ENCODE peak calls at places on chromosomes 2 and 18, in six cellular contexts. I, A, P, V, F and S are unnamed samples.

GRCh38 chr2:71528221-71528620 is 74.9 kb downstream of the DYSF start:
- DNase-seq in I (no peak), A (no peak), P (no peak), V (no peak), F (no peak), S (no peak)

GRCh38 chr2:84880645-84881521 is at the start of gene TRABD2A:
- DNase-seq in I (no peak), A (no peak), P (peak), V (peak), F (no peak), S (peak)

GRCh38 chr2:98911376-98912154 is 24.5 kb downstream of the CRACDL start:
- DNase-seq in I (no peak), A (no peak), P (no peak), V (no peak), F (no peak), S (no peak)

GRCh38 chr18:40293311-40293710 is 1661.7 kb upstream of the PIK3C3 start:
- DNase-seq in I (no peak), A (no peak), P (no peak), V (no peak), F (no peak), S (no peak)

GRCh38 chr2:38948995-38949394 is 59.3 kb downstream of the ARHGEF33 start:
- DNase-seq in I (no peak), A (no peak), P (no peak), V (no peak), F (no peak), S (no peak)

GRCh38 chr2:170689481-170689880 is 25.7 kb upstream of the SP5 start:
- DNase-seq in I (no peak), A (no peak), P (no peak), V (no peak), F (no peak), S (no peak)

GRCh38 chr2:217789003-217789735 is 213.6 kb downstream of the TNS1 start:
- DNase-seq in I (peak), A (peak), P (peak), V (peak), F (peak), S (peak)

GRCh38 chr18:56509656-56510055 is 128.7 kb downstream of the TXNL1 start:
- DNase-seq in I (no peak), A (no peak), P (no peak), V (no peak), F (no peak), S (no peak)

GRCh38 chr18:7954229-7954628 is 387.1 kb downstream of the PTPRM start:
- DNase-seq in I (no peak), A (no peak), P (no peak), V (no peak), F (no peak), S (no peak)

GRCh38 chr2:60873381-60873780 is 8.0 kb upstream of the REL start:
- DNase-seq in I (no peak), A (no peak), P (no peak), V (no peak), F (no peak), S (no peak)

GRCh38 chr18:5941869-5942268 is 46.5 kb upstream of the TMEM200C start:
- DNase-seq in I (no peak), A (no peak), P (peak), V (no peak), F (no peak), S (no peak)

GRCh38 chr2:2296400-2296799 is 34.7 kb downstream of the MYT1L start:
- DNase-seq in I (no peak), A (no peak), P (no peak), V (no peak), F (no peak), S (no peak)

GRCh38 chr2:115807302-115807701 is 1364.9 kb downstream of the DPP10 start:
- DNase-seq in I (no peak), A (no peak), P (no peak), V (no peak), F (no peak), S (no peak)